ENCODE peak calls at places on chromosomes 13 and 19, in ten cellular contexts. Q is cardiac muscle cell, A is trophoblast cell, U is iPS-NIHi11, L is uterus, Z is DMS153, P is mesendoderm, V is fibroblast of the conjunctiva, S is epithelial cell of esophagus, J is GOT3. O is an unnamed sample.
A peak's percentile ranks its signal among the peaks of the same experiment; 100 is the strongest.

GRCh38 chr13:25300861-25301346 is 521 bp upstream of the NUP58 start:
- DNase-seq in Q (peak; percentile 51), A (peak; percentile 16), U (peak; percentile 14), L (peak; percentile 36), Z (no peak), P (no peak), V (no peak), S (no peak), J (no peak), O (no peak)

GRCh38 chr13:31775686-31776085 is 36.4 kb downstream of the RXFP2 start:
- DNase-seq in Q (peak; percentile 78), A (no peak), U (no peak), L (peak; percentile 43), Z (no peak), P (no peak), V (no peak), S (no peak), J (no peak), O (no peak)

GRCh38 chr19:49978324-49978723 is 17.4 kb upstream of the SIGLEC11 start:
- DNase-seq in Q (no peak), A (no peak), U (no peak), L (no peak), Z (no peak), P (no peak), V (no peak), S (no peak), J (no peak), O (no peak)

GRCh38 chr19:33129901-33130300 is 2.0 kb upstream of the WDR88 start:
- DNase-seq in Q (no peak), A (no peak), U (no peak), L (no peak), Z (no peak), P (no peak), V (no peak), S (no peak), J (no peak), O (no peak)

GRCh38 chr13:41670873-41671443 is 213.6 kb downstream of the RGCC start:
- DNase-seq in Q (no peak), A (peak; percentile 71), U (no peak), L (no peak), Z (no peak), P (no peak), V (no peak), S (no peak), J (no peak), O (peak; percentile 52)

GRCh38 chr19:2540646-2541454 is 64.9 kb downstream of the GADD45B start:
- DNase-seq in Q (peak; percentile 99), A (peak; percentile 99), U (peak; percentile 90), L (peak; percentile 86), Z (no peak), P (peak; percentile 100), V (peak; percentile 85), S (peak; percentile 97), J (peak; percentile 77), O (no peak)

GRCh38 chr19:51702103-51702753 is 9.1 kb downstream of the SPACA6 start:
- DNase-seq in Q (peak; percentile 79), A (peak; percentile 90), U (peak; percentile 89), L (peak; percentile 88), Z (peak; percentile 58), P (peak; percentile 93), V (no peak), S (peak; percentile 82), J (no peak), O (no peak)

GRCh38 chr19:14072535-14073231 is at the start of gene MISP3:
- DNase-seq in Q (no peak), A (peak; percentile 68), U (peak; percentile 54), L (peak; percentile 35), Z (peak; percentile 44), P (no peak), V (no peak), S (no peak), J (no peak), O (no peak)

GRCh38 chr13:20525144-20525600 is 485 bp downstream of the CRYL1 start:
- DNase-seq in Q (peak; percentile 14), A (peak; percentile 52), U (peak; percentile 31), L (peak; percentile 23), Z (no peak), P (peak; percentile 23), V (no peak), S (peak; percentile 6), J (no peak), O (no peak)

GRCh38 chr19:40739871-40740703 is 10.2 kb downstream of the ACTMAP start:
- DNase-seq in Q (no peak), A (no peak), U (no peak), L (no peak), Z (no peak), P (no peak), V (no peak), S (no peak), J (no peak), O (no peak)

GRCh38 chr13:30796132-30796832 is 60.9 kb downstream of the ALOX5AP start:
- DNase-seq in Q (peak; percentile 63), A (no peak), U (no peak), L (no peak), Z (no peak), P (no peak), V (no peak), S (peak; percentile 75), J (no peak), O (no peak)

GRCh38 chr19:1811472-1811894 is 593 bp downstream of the ATP8B3 start:
- DNase-seq in Q (peak; percentile 29), A (peak; percentile 92), U (peak; percentile 43), L (peak; percentile 56), Z (no peak), P (peak; percentile 41), V (peak; percentile 8), S (peak; percentile 90), J (no peak), O (no peak)

GRCh38 chr19:3480383-3481091 is at the start of gene SMIM24:
- DNase-seq in Q (no peak), A (no peak), U (peak; percentile 58), L (no peak), Z (peak; percentile 37), P (no peak), V (no peak), S (no peak), J (no peak), O (no peak)

GRCh38 chr13:45456196-45456972 is 8.4 kb upstream of the COG3 start:
- DNase-seq in Q (peak; percentile 32), A (peak; percentile 45), U (no peak), L (no peak), Z (no peak), P (no peak), V (peak; percentile 6), S (peak; percentile 94), J (no peak), O (no peak)

GRCh38 chr13:79528759-79529191 is 47.8 kb downstream of the NDFIP2 start:
- DNase-seq in Q (no peak), A (no peak), U (no peak), L (no peak), Z (no peak), P (no peak), V (no peak), S (no peak), J (no peak), O (no peak)

GRCh38 chr19:17681505-17682125 is 6.5 kb downstream of the UNC13A start:
- DNase-seq in Q (peak; percentile 58), A (peak; percentile 25), U (peak; percentile 85), L (no peak), Z (no peak), P (peak; percentile 67), V (no peak), S (peak; percentile 36), J (no peak), O (no peak)

GRCh38 chr13:23349127-23349897 is 84.2 kb downstream of the SACS start:
- DNase-seq in Q (peak; percentile 13), A (no peak), U (no peak), L (no peak), Z (no peak), P (no peak), V (peak; percentile 49), S (no peak), J (no peak), O (no peak)

O was measured in LNCaP clone FGC.